ENCODE peak calls at places on chromosomes 4 and X, in seven cellular contexts. E is K562, W is HCT116, Y is SK-N-SH, X is GM12878, D is HepG2, A is H1. Z is an unnamed sample.

GRCh38 chr4:150280081-150280950 is 202.1 kb downstream of the DCLK2 start:
- DNase-seq in X (no peak), D (no peak), W (no peak), A (no peak), Y (no peak), E (no peak), Z (no peak)

GRCh38 chrX:82412851-82413250 is 1095.2 kb upstream of the POU3F4 start:
- DNase-seq in E (no peak), A (no peak), D (no peak), Y (no peak), X (no peak), W (peak; percentile 1), Z (no peak)

GRCh38 chrX:31209005-31209612 is 137.3 kb upstream of the FTHL17 start:
- DNase-seq in W (no peak), E (no peak), Y (no peak), A (no peak), D (no peak), X (no peak), Z (no peak)

GRCh38 chr4:173014113-173014558 is 154.5 kb upstream of the GALNT7 start:
- DNase-seq in E (no peak), A (peak; percentile 74), X (no peak), Y (peak; percentile 35), D (no peak), W (no peak), Z (no peak)

GRCh38 chr4:147378780-147379179 is 102.1 kb upstream of the EDNRA start:
- DNase-seq in X (no peak), E (no peak), D (no peak), W (peak; percentile 63), A (no peak), Y (no peak), Z (no peak)

GRCh38 chr4:24857996-24858395 is 54.8 kb downstream of the CCDC149 start:
- DNase-seq in A (no peak), D (no peak), Y (no peak), E (no peak), W (no peak), X (no peak), Z (no peak)

GRCh38 chrX:2863646-2864045 is 34.9 kb downstream of the GYG2 start:
- DNase-seq in X (no peak), D (no peak), E (no peak), Y (no peak), A (no peak), W (no peak), Z (no peak)

GRCh38 chr4:101187837-101188236 is 159.5 kb downstream of the PPP3CA start:
- DNase-seq in A (no peak), Y (no peak), D (no peak), X (no peak), W (no peak), E (no peak), Z (no peak)

GRCh38 chr4:66373268-66373667 is 703.0 kb upstream of the EPHA5 start:
- DNase-seq in A (no peak), E (no peak), D (no peak), X (no peak), W (no peak), Y (no peak), Z (no peak)

GRCh38 chr4:176988226-176988625 is 195.5 kb upstream of the VEGFC start:
- DNase-seq in D (no peak), W (peak; percentile 61), E (no peak), Y (no peak), A (no peak), X (no peak), Z (no peak)
- TF ChIP-seq JUND in D (no peak), W (peak; percentile 82), E (no peak), Y (peak; percentile 91), A (no peak), X (no peak), Z (no peak)

DNA sequence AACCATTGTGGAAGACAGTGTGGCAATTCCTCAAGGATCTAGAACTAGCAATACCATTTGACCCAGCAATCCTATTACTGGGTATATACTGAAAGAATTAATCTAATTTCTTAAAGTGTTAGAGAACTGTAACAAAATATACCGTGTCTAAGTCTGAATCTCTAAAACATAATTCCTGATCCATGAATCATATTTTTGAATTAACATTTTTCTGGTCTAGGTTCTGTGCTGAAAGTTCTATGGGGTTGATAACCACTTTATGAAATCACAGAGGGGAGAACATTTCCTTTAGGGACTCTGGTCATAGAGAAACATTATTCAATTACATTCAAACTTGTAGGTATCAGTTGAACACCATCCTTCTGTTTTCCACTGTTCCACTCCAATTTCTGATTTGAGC is 91.9 kb upstream of the ETNPPL start:
- DNase-seq in E (no peak), Y (no peak), W (no peak), X (no peak), D (no peak), A (no peak), Z (no peak)
- TF ChIP-seq JUND in E (no peak), Y (no peak), W (no peak), X (no peak), D (no peak), A (no peak), Z (no peak)

GRCh38 chrX:40449396-40449795 is 131.4 kb upstream of the ATP6AP2 start:
- DNase-seq in W (no peak), D (no peak), E (no peak), A (no peak), X (no peak), Y (no peak), Z (no peak)
- TF ChIP-seq JUND in W (no peak), D (no peak), E (no peak), A (no peak), X (no peak), Y (no peak), Z (no peak)

GRCh38 chr4:1323635-1324442 is 23.2 kb upstream of the UVSSA start:
- DNase-seq in X (no peak), Y (no peak), D (no peak), A (no peak), E (no peak), W (peak; percentile 63), Z (no peak)
- TF ChIP-seq JUND in X (no peak), Y (peak; percentile 96), D (no peak), A (no peak), E (no peak), W (peak; percentile 90), Z (no peak)

GRCh38 chr4:153750197-153750817 is 9.5 kb downstream of the RNF175 start:
- DNase-seq in D (peak; percentile 61), W (peak; percentile 54), X (peak; percentile 31), Y (peak; percentile 72), A (peak; percentile 80), E (peak; percentile 29), Z (peak; percentile 26)
- TF ChIP-seq JUND in D (no peak), W (no peak), X (no peak), Y (no peak), A (no peak), E (no peak), Z (no peak)

GRCh38 chr4:53658029-53658428 is 66.7 kb upstream of the LNX1 start:
- DNase-seq in E (no peak), W (no peak), A (no peak), X (no peak), Y (no peak), D (no peak), Z (no peak)

GRCh38 chr4:53654300-53654758 is 63.0 kb upstream of the LNX1 start:
- DNase-seq in W (no peak), D (no peak), A (no peak), X (peak; percentile 58), Y (no peak), E (no peak), Z (peak; percentile 36)

GRCh38 chr4:53653484-53654053 is 62.3 kb upstream of the LNX1 start:
- DNase-seq in W (no peak), X (peak; percentile 74), D (no peak), E (no peak), A (no peak), Y (peak; percentile 9), Z (no peak)

GRCh38 chr4:53659112-53659511 is 67.8 kb upstream of the LNX1 start:
- DNase-seq in X (no peak), D (no peak), E (no peak), W (no peak), A (no peak), Y (peak; percentile 9), Z (no peak)

DNA sequence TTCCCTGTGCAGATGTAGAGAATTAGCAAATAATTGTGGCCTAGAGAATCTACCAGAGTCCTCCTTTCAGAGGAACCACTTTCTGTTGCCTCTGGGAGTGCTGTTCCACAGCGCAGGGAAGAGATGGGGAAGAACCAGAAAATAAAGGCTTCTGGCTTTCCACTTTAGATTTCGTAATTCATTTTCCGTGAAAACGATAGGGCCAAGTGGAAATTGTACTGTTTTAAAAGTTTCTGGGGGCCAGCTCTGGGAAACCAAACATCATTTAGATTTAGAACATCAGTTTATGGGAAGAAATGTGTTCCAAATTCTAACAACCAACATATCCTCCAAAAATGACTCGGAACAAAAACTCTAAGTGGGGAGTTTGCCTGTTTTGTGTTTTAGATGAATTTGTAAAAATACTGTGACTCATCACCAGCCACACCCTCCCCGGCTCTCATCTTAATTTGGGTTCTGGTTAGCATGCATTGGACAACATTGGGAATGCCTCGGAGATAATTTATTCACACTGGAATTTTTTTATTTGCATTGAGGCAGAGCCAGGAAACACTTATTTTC is 65.2 kb upstream of the LNX1 start:
- DNase-seq in Y (no peak), X (no peak), W (no peak), E (no peak), D (no peak), A (no peak), Z (no peak)
- TF ChIP-seq JUND in Y (no peak), X (no peak), W (no peak), E (no peak), D (no peak), A (no peak), Z (no peak)

GRCh38 chrX:51148848-51149247 is 183.8 kb upstream of the NUDT10 start:
- DNase-seq in X (no peak), W (peak; percentile 19), D (no peak), Y (no peak), E (no peak), A (peak; percentile 44), Z (peak; percentile 3)
- TF ChIP-seq JUND in X (no peak), W (no peak), D (no peak), Y (no peak), E (no peak), A (no peak), Z (no peak)

GRCh38 chr4:82711158-82711785 is 87.3 kb downstream of the SCD5 start:
- DNase-seq in X (no peak), W (no peak), A (no peak), D (no peak), Y (no peak), E (no peak), Z (no peak)

GRCh38 chr4:82718067-82718935 is 80.3 kb downstream of the SCD5 start:
- DNase-seq in D (peak; percentile 9), A (no peak), Y (no peak), E (no peak), X (no peak), W (no peak), Z (no peak)

GRCh38 chr4:82710202-82710929 is 88.2 kb downstream of the SCD5 start:
- DNase-seq in W (no peak), Y (no peak), E (no peak), X (no peak), A (no peak), D (peak; percentile 80), Z (no peak)

GRCh38 chr4:82715731-82716617 is 82.6 kb downstream of the SCD5 start:
- DNase-seq in D (peak; percentile 36), W (no peak), A (no peak), E (no peak), Y (no peak), X (no peak), Z (no peak)

GRCh38 chr4:82713856-82714255 is 84.7 kb downstream of the SCD5 start:
- DNase-seq in Y (no peak), X (no peak), W (no peak), A (no peak), D (no peak), E (no peak), Z (no peak)
- TF ChIP-seq JUND in Y (no peak), X (no peak), W (no peak), A (no peak), D (no peak), E (no peak), Z (no peak)